ENCODE peak calls at places on chromosomes 7 and 10, in nine cellular contexts. X is IMR-90, K is transverse colon, Z is breast epithelium, M is Peyer's patch, C is HCT116, N is ovary, L is testis, G is esophagus squamous epithelium. P is an unnamed sample.

GRCh38 chr10:14592566-14592965 is 182.1 kb downstream of the FAM107B start:
- DNase-seq in X (no peak), K (no peak), Z (no peak), M (no peak), C (no peak), N (no peak), L (no peak), G (no peak), P (no peak)

GRCh38 chr7:156576216-156577063 is 64.1 kb upstream of the RNF32 start:
- DNase-seq in X (no peak), K (no peak), Z (no peak), M (no peak), C (no peak), N (no peak), L (no peak), G (no peak), P (no peak)

GRCh38 chr7:115435178-115435577 is 513.3 kb downstream of the MDFIC start:
- DNase-seq in X (no peak), K (no peak), Z (no peak), M (no peak), C (no peak), N (no peak), L (no peak), G (no peak), P (no peak)

GRCh38 chr7:94849636-94850208 is 57.7 kb upstream of the PPP1R9A start:
- DNase-seq in X (no peak), K (no peak), Z (no peak), M (no peak), C (no peak), N (no peak), L (peak; percentile 18), G (no peak), P (no peak)

GRCh38 chr7:111324228-111324627 is 233.3 kb downstream of the LRRN3 start:
- DNase-seq in X (no peak), K (no peak), Z (no peak), M (no peak), C (no peak), N (no peak), L (no peak), G (no peak), P (no peak)

GRCh38 chr7:55178863-55179773 is 160.3 kb downstream of the EGFR start:
- DNase-seq in X (no peak), K (no peak), Z (no peak), M (no peak), C (no peak), N (no peak), L (no peak), G (no peak), P (no peak)

GRCh38 chr7:125147047-125147446 is 217.4 kb upstream of the POT1 start:
- DNase-seq in X (no peak), K (no peak), Z (no peak), M (no peak), C (no peak), N (no peak), L (no peak), G (no peak), P (no peak)

GRCh38 chr10:88270871-88271713 is 312.0 kb downstream of the RNLS start:
- DNase-seq in X (peak; percentile 71), K (no peak), Z (no peak), M (peak; percentile 29), C (no peak), N (no peak), L (no peak), G (no peak), P (no peak)

GRCh38 chr10:126128581-126128980 is 232.2 kb downstream of the FANK1 start:
- DNase-seq in X (no peak), K (no peak), Z (no peak), M (no peak), C (no peak), N (no peak), L (no peak), G (no peak), P (no peak)

DNA sequence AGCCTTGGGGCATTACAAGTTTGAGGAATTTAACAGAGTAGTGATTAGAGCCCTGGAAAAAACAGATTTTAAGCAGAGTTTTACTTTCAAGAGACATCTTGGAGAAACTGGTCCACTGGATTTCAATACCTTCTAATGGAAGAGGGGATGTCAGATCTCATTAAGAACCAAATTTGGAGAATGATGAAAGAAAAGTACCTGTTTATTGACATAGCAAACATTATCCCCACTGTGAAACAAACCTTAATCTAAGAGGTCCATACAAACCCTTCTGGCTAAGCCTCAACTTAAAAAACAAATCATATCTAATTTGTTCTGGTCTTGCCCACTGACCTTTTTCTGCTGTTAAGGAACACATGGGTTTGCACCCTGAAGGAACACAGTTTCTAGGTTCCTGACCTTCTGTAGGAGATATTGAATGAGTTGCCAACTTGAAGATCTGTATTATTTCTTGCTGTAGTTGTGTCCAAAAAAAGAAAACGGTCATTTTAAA is 53.5 kb downstream of the LAMB1 start:
- DNase-seq in X (no peak), K (no peak), Z (no peak), M (no peak), C (no peak), N (no peak), L (no peak), G (no peak), P (no peak)
- H3K4me3 ChIP-seq in X (no peak overlapping the region), K (no peak overlapping the region), Z (no peak overlapping the region), M (no peak overlapping the region), C (no peak overlapping the region), N (no peak overlapping the region), L (no peak overlapping the region), G (no peak overlapping the region), P (no peak overlapping the region)

GRCh38 chr10:71891437-71891836 is 40.4 kb upstream of the PSAP start:
- DNase-seq in X (no peak), K (no peak), Z (no peak), M (no peak), C (no peak), N (no peak), L (no peak), G (no peak), P (no peak)

GRCh38 chr10:71887767-71888166 is 36.7 kb upstream of the PSAP start:
- DNase-seq in X (no peak), K (no peak), Z (no peak), M (no peak), C (no peak), N (no peak), L (no peak), G (no peak), P (no peak)

GRCh38 chr10:71889388-71889987 is 38.4 kb upstream of the PSAP start:
- DNase-seq in X (no peak), K (no peak), Z (no peak), M (no peak), C (no peak), N (no peak), L (no peak), G (no peak), P (no peak)

GRCh38 chr10:71888248-71888622 is 37.2 kb upstream of the PSAP start:
- DNase-seq in X (no peak), K (no peak), Z (no peak), M (no peak), C (no peak), N (peak; percentile 67), L (no peak), G (no peak), P (no peak)

DNA sequence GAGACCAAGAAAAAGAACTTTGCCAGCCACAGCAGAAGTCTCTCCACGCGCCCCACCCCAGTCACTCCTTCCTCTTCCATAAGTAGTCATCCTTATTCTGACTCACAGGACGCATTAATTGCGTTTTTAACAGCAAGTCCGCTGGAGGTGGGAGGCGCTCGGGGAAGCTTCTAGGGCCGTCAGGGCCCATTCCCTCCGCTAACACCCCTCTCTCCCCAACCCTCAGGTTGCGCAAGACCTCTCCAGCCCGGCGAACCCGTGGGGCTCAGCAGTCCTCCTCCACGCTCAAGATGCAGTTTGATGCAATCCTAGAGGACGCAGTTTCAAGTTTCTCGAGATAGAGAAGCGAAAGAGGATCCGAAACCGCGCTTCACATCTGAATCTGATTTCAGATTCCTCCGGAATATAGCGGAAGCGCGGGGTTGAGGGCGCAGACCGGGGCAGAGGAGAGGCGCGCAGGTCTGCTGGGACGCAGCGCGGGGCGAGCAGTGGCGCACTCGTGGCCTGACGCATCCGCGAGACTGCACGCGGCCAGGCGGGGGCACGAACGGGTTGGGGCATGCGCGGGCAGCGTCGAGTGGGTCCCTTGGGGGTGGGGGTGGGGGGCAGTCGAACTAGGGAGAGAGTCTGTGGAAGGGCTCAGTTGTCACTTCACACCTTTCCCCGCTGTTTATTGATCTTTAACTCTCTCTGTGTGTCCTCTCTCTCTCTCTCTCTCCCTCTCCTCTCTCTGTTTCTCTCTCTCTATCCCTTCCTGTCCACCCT is 37.8 kb upstream of the PSAP start:
- DNase-seq in X (peak; percentile 77), K (peak; percentile 78), Z (peak; percentile 69), M (peak; percentile 88), C (peak; percentile 35), N (peak; percentile 91), L (peak; percentile 83), G (peak; percentile 50), P (peak; percentile 65)
- TF ChIP-seq POLR2A in X (peak; percentile 32), K (no peak), Z (no peak), M (no peak), C (peak; percentile 59), N (peak; percentile 87), L (no peak), G (no peak), P (no peak)

DNA sequence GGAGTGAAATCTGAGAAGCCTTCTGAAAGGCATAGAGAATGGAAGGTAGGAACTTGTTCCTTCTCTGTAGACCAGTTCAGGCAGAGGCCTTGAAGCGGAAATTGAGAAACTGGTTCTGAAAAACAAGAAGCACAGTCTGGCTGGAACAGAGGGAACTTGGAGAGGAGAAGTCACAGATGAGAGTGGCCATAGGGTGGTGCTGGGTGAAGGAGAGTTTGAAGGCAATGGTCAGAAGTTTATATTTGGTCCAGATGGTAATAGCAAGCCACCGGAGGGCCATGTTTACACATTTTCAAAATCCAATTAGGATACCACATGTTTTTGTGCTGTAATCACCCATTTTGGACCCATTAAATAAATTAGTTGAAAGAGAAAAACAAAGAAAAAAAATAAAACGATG is 692.5 kb downstream of the INHBA start:
- DNase-seq in X (peak; percentile 10), K (no peak), Z (no peak), M (no peak), C (no peak), N (no peak), L (no peak), G (no peak), P (no peak)
- TF ChIP-seq CTCF in X (no peak), K (no peak), Z (no peak), M (no peak), C (no peak), N (no peak), L (no peak), G (no peak), P (no peak)

GRCh38 chr10:47266602-47267001 is 33.4 kb upstream of the GDF10 start:
- DNase-seq in X (no peak), K (peak; percentile 1), Z (peak; percentile 8), M (no peak), C (no peak), N (no peak), L (no peak), G (no peak), P (no peak)
- H3K4me3 ChIP-seq in X (no peak overlapping the region), K (no peak overlapping the region), Z (no peak overlapping the region), M (no peak overlapping the region), C (no peak overlapping the region), N (no peak overlapping the region), L (no peak overlapping the region), G (no peak overlapping the region), P (no peak overlapping the region)

P was measured in stomach.